ENCODE peak calls at places on chromosomes 4 and X, in ten cellular contexts. M, Z, K, W, A, Q, O, N, E and Y are unnamed samples.

GRCh38 chr4:24754586-24754985 is 40.8 kb upstream of the SOD3 start:
- DNase-seq in M (no peak), Z (no peak), K (no peak), W (no peak), A (no peak), Q (no peak), O (peak; percentile 29), N (no peak), E (no peak), Y (no peak)

GRCh38 chr4:150242820-150243458 is 164.7 kb downstream of the DCLK2 start:
- DNase-seq in M (peak; percentile 15), Z (peak; percentile 51), K (peak; percentile 37), W (no peak), A (peak; percentile 64), Q (peak; percentile 58), O (peak; percentile 37), N (no peak), E (no peak), Y (no peak)

GRCh38 chrX:108022491-108023089 is 22.3 kb upstream of the VSIG1 start:
- DNase-seq in M (no peak), Z (no peak), K (no peak), W (no peak), A (no peak), Q (no peak), O (no peak), N (no peak), E (no peak), Y (no peak)

GRCh38 chr4:187139116-187139515 is 415.5 kb upstream of the FAT1 start:
- DNase-seq in M (no peak), Z (no peak), K (no peak), W (no peak), A (no peak), Q (no peak), O (no peak), N (no peak), E (no peak), Y (no peak)

GRCh38 chr4:40190880-40191815 is 5.7 kb upstream of the RHOH start:
- DNase-seq in M (no peak), Z (peak; percentile 56), K (no peak), W (no peak), A (peak; percentile 53), Q (no peak), O (peak; percentile 84), N (peak; percentile 53), E (peak; percentile 63), Y (no peak)

GRCh38 chrX:132483523-132483922 is 5.3 kb downstream of the MBNL3 start:
- DNase-seq in M (no peak), Z (no peak), K (no peak), W (no peak), A (no peak), Q (no peak), O (no peak), N (no peak), E (no peak), Y (no peak)

GRCh38 chr4:14196141-14196540 is 568.6 kb upstream of the BOD1L1 start:
- DNase-seq in M (peak; percentile 22), Z (peak; percentile 70), K (peak; percentile 52), W (no peak), A (peak; percentile 67), Q (peak; percentile 58), O (peak; percentile 48), N (no peak), E (no peak), Y (no peak)

GRCh38 chr4:140330311-140330900 is 43.0 kb upstream of the SCOC start:
- DNase-seq in M (no peak), Z (peak; percentile 18), K (no peak), W (no peak), A (peak; percentile 36), Q (no peak), O (peak; percentile 41), N (no peak), E (no peak), Y (no peak)

GRCh38 chrX:53686151-53686885 is at the start of gene HUWE1:
- DNase-seq in M (peak; percentile 58), Z (peak; percentile 84), K (peak; percentile 79), W (peak; percentile 75), A (peak; percentile 79), Q (peak; percentile 87), O (peak; percentile 86), N (peak; percentile 87), E (peak; percentile 72), Y (no peak)

GRCh38 chr4:6703786-6704185 is 5.9 kb downstream of the MRFAP1L1 start:
- DNase-seq in M (no peak), Z (no peak), K (no peak), W (no peak), A (peak; percentile 67), Q (no peak), O (no peak), N (no peak), E (no peak), Y (no peak)
- H3K4me1 ChIP-seq in M (peaks cover 20% of the 10 kb centered on the region), Z (peaks cover 9% of the 10 kb centered on the region), K (peaks cover 7% of the 10 kb centered on the region), W (peaks cover 73% of the 10 kb centered on the region), A (peaks cover 1% of the 10 kb centered on the region), Q (peaks cover 5% of the 10 kb centered on the region), O (no peaks in the 10 kb centered on the region), N (peaks cover 62% of the 10 kb centered on the region), E (peaks cover 61% of the 10 kb centered on the region), Y (peaks cover 47% of the 10 kb centered on the region)

GRCh38 chr4:99811850-99812249 is 4.8 kb upstream of the DAPP1 start:
- DNase-seq in M (peak; percentile 49), Z (peak; percentile 31), K (no peak), W (peak; percentile 52), A (peak; percentile 28), Q (no peak), O (peak; percentile 21), N (no peak), E (peak; percentile 52), Y (no peak)
- H3K4me1 ChIP-seq in M (no peaks in the 10 kb centered on the region), Z (no peaks in the 10 kb centered on the region), K (no peaks in the 10 kb centered on the region), W (peaks cover 14% of the 10 kb centered on the region), A (no peaks in the 10 kb centered on the region), Q (no peaks in the 10 kb centered on the region), O (no peaks in the 10 kb centered on the region), N (peaks cover 13% of the 10 kb centered on the region), E (peaks cover 13% of the 10 kb centered on the region), Y (peaks cover 6% of the 10 kb centered on the region)

GRCh38 chr4:107989537-107990386 is at the start of gene HADH:
- DNase-seq in M (peak; percentile 86), Z (peak; percentile 94), K (peak; percentile 88), W (peak; percentile 95), A (peak; percentile 92), Q (peak; percentile 91), O (peak; percentile 84), N (peak; percentile 95), E (peak; percentile 97), Y (peak; percentile 97)
- H3K4me1 ChIP-seq in M (peaks cover 29% of the 10 kb centered on the region), Z (no peaks in the 10 kb centered on the region), K (peaks cover 5% of the 10 kb centered on the region), W (peaks cover 39% of the 10 kb centered on the region), A (peaks cover 2% of the 10 kb centered on the region), Q (no peaks in the 10 kb centered on the region), O (peaks cover 3% of the 10 kb centered on the region), N (peaks cover 25% of the 10 kb centered on the region), E (peaks cover 37% of the 10 kb centered on the region), Y (peaks cover 52% of the 10 kb centered on the region)

GRCh38 chr4:184383497-184384055 is 90.8 kb downstream of the IRF2 start:
- DNase-seq in M (peak; percentile 52), Z (no peak), K (no peak), W (no peak), A (peak; percentile 96), Q (no peak), O (peak; percentile 54), N (no peak), E (no peak), Y (no peak)
- H3K4me1 ChIP-seq in M (peaks cover 30% of the 10 kb centered on the region), Z (peaks cover 59% of the 10 kb centered on the region), K (peaks cover 20% of the 10 kb centered on the region), W (peaks cover 53% of the 10 kb centered on the region), A (peaks cover 16% of the 10 kb centered on the region), Q (peaks cover 31% of the 10 kb centered on the region), O (peaks cover 21% of the 10 kb centered on the region), N (peaks cover 47% of the 10 kb centered on the region), E (peaks cover 24% of the 10 kb centered on the region), Y (peaks cover 50% of the 10 kb centered on the region)

GRCh38 chr4:132548463-132548862 is 600.6 kb upstream of the PCDH10 start:
- DNase-seq in M (no peak), Z (no peak), K (no peak), W (no peak), A (no peak), Q (no peak), O (no peak), N (no peak), E (no peak), Y (no peak)
- H3K4me1 ChIP-seq in M (no peaks in the 10 kb centered on the region), Z (no peaks in the 10 kb centered on the region), K (no peaks in the 10 kb centered on the region), W (no peaks in the 10 kb centered on the region), A (no peaks in the 10 kb centered on the region), Q (no peaks in the 10 kb centered on the region), O (no peaks in the 10 kb centered on the region), N (no peaks in the 10 kb centered on the region), E (no peaks in the 10 kb centered on the region), Y (no peaks in the 10 kb centered on the region)

GRCh38 chr4:101192244-101192643 is 155.1 kb downstream of the PPP3CA start:
- DNase-seq in M (no peak), Z (no peak), K (no peak), W (no peak), A (peak; percentile 31), Q (no peak), O (peak; percentile 71), N (no peak), E (no peak), Y (no peak)
- H3K4me1 ChIP-seq in M (peaks cover 14% of the 10 kb centered on the region), Z (peaks cover 14% of the 10 kb centered on the region), K (peaks cover 3% of the 10 kb centered on the region), W (peaks cover 16% of the 10 kb centered on the region), A (peaks cover 2% of the 10 kb centered on the region), Q (peaks cover 10% of the 10 kb centered on the region), O (peaks cover 75% of the 10 kb centered on the region), N (no peaks in the 10 kb centered on the region), E (no peaks in the 10 kb centered on the region), Y (peaks cover 28% of the 10 kb centered on the region)

DNA sequence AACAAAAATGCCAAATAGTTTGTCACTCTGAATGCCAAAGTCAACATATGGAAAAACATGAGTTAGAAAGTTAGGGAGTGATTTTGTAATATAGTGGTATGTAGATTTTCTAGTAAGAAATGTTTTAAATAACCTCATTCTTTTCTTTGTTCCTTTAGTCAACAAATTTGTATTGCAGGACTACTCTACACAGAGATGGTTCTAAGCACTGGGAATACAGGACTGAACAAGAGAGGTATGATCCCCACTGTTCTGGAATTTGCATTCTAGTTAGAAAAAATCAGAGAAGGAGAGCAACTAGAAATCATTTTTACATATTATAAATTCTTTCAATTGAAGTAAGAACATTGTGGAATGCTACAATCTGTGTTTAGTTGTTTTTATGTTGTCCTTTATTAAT is 218.8 kb upstream of the ANXA10 start:
- DNase-seq in M (no peak), Z (no peak), K (no peak), W (no peak), A (no peak), Q (no peak), O (no peak), N (no peak), E (no peak), Y (no peak)
- H3K4me1 ChIP-seq in M (no peaks in the 10 kb centered on the region), Z (no peaks in the 10 kb centered on the region), K (no peaks in the 10 kb centered on the region), W (no peaks in the 10 kb centered on the region), A (no peaks in the 10 kb centered on the region), Q (no peaks in the 10 kb centered on the region), O (no peaks in the 10 kb centered on the region), N (no peaks in the 10 kb centered on the region), E (no peaks in the 10 kb centered on the region), Y (no peaks in the 10 kb centered on the region)

GRCh38 chr4:4861592-4862551 is 2.4 kb downstream of the MSX1 start:
- DNase-seq in M (no peak), Z (no peak), K (no peak), W (no peak), A (no peak), Q (no peak), O (no peak), N (no peak), E (no peak), Y (no peak)
- H3K4me1 ChIP-seq in M (peaks cover 17% of the 10 kb centered on the region), Z (peaks cover 4% of the 10 kb centered on the region), K (peaks cover 13% of the 10 kb centered on the region), W (peaks cover 36% of the 10 kb centered on the region), A (peaks cover 31% of the 10 kb centered on the region), Q (peaks cover 3% of the 10 kb centered on the region), O (no peaks in the 10 kb centered on the region), N (peaks cover 9% of the 10 kb centered on the region), E (peaks cover 7% of the 10 kb centered on the region), Y (peaks cover 31% of the 10 kb centered on the region)